ENCODE peak calls at places on chromosomes 16 and 17, in nine cellular contexts. W is heart left ventricle, Q is ovary, T is AG04449, U is A549, M is right lobe of liver, G is fibroblast of the aortic adventitia, V is neural progenitor cell, C is HFF-Myc. Y is an unnamed sample.

GRCh38 chr17:74807925-74808324 is 31.8 kb upstream of the NAT9 start:
- DNase-seq in W (no peak), Q (no peak), T (no peak), U (no peak), M (no peak), G (no peak), V (no peak), C (no peak), Y (no peak)

GRCh38 chr17:69050999-69051775 is 9.5 kb downstream of the ABCA9 start:
- DNase-seq in W (no peak), Q (no peak), T (no peak), U (no peak), M (no peak), G (peak), V (no peak), C (no peak), Y (peak)

GRCh38 chr16:2515180-2515803 is 1.5 kb downstream of the ATP6V0C start:
- DNase-seq in W (peak), Q (peak), T (no peak), U (no peak), M (peak), G (no peak), V (no peak), C (no peak), Y (no peak)

GRCh38 chr16:85916141-85916890 is 17.4 kb downstream of the IRF8 start:
- DNase-seq in W (peak), Q (no peak), T (no peak), U (no peak), M (peak), G (peak), V (no peak), C (no peak), Y (peak)

GRCh38 chr16:74730049-74730683 is 29.5 kb upstream of the MLKL start:
- DNase-seq in W (no peak), Q (no peak), T (no peak), U (peak), M (no peak), G (no peak), V (no peak), C (no peak), Y (no peak)

GRCh38 chr17:1783834-1784611 is 22.2 kb downstream of the SERPINF1 start:
- DNase-seq in W (no peak), Q (peak), T (no peak), U (peak), M (peak), G (peak), V (peak), C (peak), Y (peak)

GRCh38 chr16:15946257-15947044 is 3.0 kb upstream of the ABCC1 start:
- DNase-seq in W (no peak), Q (no peak), T (peak), U (peak), M (no peak), G (peak), V (no peak), C (peak), Y (peak)

GRCh38 chr16:3906363-3906762 is 25.9 kb upstream of the CREBBP start:
- DNase-seq in W (no peak), Q (no peak), T (no peak), U (no peak), M (no peak), G (no peak), V (no peak), C (no peak), Y (no peak)

GRCh38 chr16:28606291-28607115 is 3.3 kb downstream of the SULT1A1 start:
- DNase-seq in W (no peak), Q (no peak), T (no peak), U (no peak), M (no peak), G (no peak), V (no peak), C (no peak), Y (no peak)

GRCh38 chr17:1487939-1488825 is 4.3 kb downstream of the MYO1C start:
- DNase-seq in W (peak), Q (peak), T (no peak), U (peak), M (peak), G (peak), V (peak), C (no peak), Y (peak)

GRCh38 chr16:16774389-16774788 is 395.4 kb downstream of the NPIPA7 start:
- DNase-seq in W (no peak), Q (no peak), T (no peak), U (no peak), M (no peak), G (no peak), V (no peak), C (no peak), Y (no peak)

GRCh38 chr17:55749985-55750384 is 866 bp upstream of the PCTP start:
- DNase-seq in W (no peak), Q (no peak), T (no peak), U (no peak), M (no peak), G (no peak), V (no peak), C (no peak), Y (no peak)

GRCh38 chr16:13708361-13708760 is 211.6 kb upstream of the ERCC4 start:
- DNase-seq in W (no peak), Q (no peak), T (no peak), U (no peak), M (no peak), G (no peak), V (no peak), C (no peak), Y (no peak)

GRCh38 chr17:46772013-46772878 is 46.2 kb downstream of the WNT3 start:
- DNase-seq in W (no peak), Q (peak), T (no peak), U (peak), M (peak), G (no peak), V (peak), C (no peak), Y (no peak)

GRCh38 chr16:50525716-50526115 is 22.5 kb upstream of the NKD1 start:
- DNase-seq in W (no peak), Q (no peak), T (no peak), U (no peak), M (no peak), G (no peak), V (no peak), C (no peak), Y (no peak)

GRCh38 chr17:15263206-15263579 is 1.9 kb downstream of the PMP22 start:
- DNase-seq in W (peak), Q (peak), T (no peak), U (peak), M (peak), G (peak), V (peak), C (no peak), Y (peak)

GRCh38 chr16:24045641-24046040 is 209.9 kb downstream of the PRKCB start:
- DNase-seq in W (no peak), Q (no peak), T (no peak), U (peak), M (no peak), G (no peak), V (peak), C (no peak), Y (no peak)

GRCh38 chr17:49218941-49219913 is 8.7 kb downstream of the ABI3 start:
- DNase-seq in W (peak), Q (no peak), T (no peak), U (no peak), M (peak), G (no peak), V (no peak), C (no peak), Y (no peak)

GRCh38 chr16:67244387-67245188 is 2.7 kb downstream of the FHOD1 start:
- DNase-seq in W (peak), Q (no peak), T (peak), U (peak), M (peak), G (peak), V (no peak), C (peak), Y (peak)

GRCh38 chr16:31487720-31488629 is 5.1 kb downstream of the SLC5A2 start:
- DNase-seq in W (peak), Q (peak), T (no peak), U (peak), M (peak), G (peak), V (peak), C (no peak), Y (no peak)

GRCh38 chr16:2487903-2488531 is 13.1 kb downstream of the TBC1D24 start:
- DNase-seq in W (peak), Q (no peak), T (no peak), U (no peak), M (no peak), G (no peak), V (no peak), C (no peak), Y (no peak)

GRCh38 chr17:51046527-51047384 is 73.9 kb downstream of the SPAG9 start:
- DNase-seq in W (no peak), Q (peak), T (peak), U (peak), M (no peak), G (peak), V (peak), C (peak), Y (peak)

GRCh38 chr16:71630808-71631207 is 4.8 kb downstream of the MARVELD3 start:
- DNase-seq in W (no peak), Q (no peak), T (no peak), U (no peak), M (no peak), G (no peak), V (no peak), C (no peak), Y (no peak)

GRCh38 chr17:78787444-78787843 is 5.4 kb upstream of the CYTH1 start:
- DNase-seq in W (no peak), Q (no peak), T (no peak), U (peak), M (no peak), G (no peak), V (no peak), C (no peak), Y (no peak)

DNA sequence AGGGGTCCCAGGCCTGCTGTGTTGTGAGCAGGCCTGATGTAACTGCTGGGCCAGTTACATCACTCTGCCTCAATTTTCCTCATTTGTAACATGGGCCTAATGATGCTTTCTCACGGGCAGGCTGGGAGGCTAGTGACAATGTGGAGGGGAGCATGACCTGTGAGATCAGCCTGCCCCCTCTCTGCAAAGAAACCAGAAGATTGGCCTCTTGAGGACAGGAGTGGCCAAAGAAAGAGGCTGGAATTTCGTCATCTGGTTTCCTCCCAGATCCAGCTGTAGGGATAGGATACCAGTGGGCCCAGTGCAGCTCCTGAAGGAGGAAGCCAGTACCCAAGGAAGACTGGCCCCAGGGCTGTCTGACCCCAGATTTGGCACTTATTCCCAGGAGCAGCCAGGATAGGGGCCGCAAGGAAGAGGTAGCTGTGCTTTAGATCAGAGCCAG is 615 bp upstream of the SREBF1 start:
- DNase-seq in W (no peak), Q (peak), T (no peak), U (peak), M (peak), G (peak), V (peak), C (no peak), Y (peak)
- H3K4me3 ChIP-seq in W (peak), Q (peak), T (peak), U (peak), M (peak), G (peak), V (peak), C (peak), Y (peak)

GRCh38 chr17:76816590-76817135 is 51.5 kb upstream of the MGAT5B start:
- DNase-seq in W (no peak), Q (no peak), T (no peak), U (peak), M (no peak), G (peak), V (peak), C (no peak), Y (peak)
- TF ChIP-seq CTCF in W (peak), Q (no peak), T (peak), U (peak), M (no peak), G (peak), V (peak), C (peak), Y (peak)

DNA sequence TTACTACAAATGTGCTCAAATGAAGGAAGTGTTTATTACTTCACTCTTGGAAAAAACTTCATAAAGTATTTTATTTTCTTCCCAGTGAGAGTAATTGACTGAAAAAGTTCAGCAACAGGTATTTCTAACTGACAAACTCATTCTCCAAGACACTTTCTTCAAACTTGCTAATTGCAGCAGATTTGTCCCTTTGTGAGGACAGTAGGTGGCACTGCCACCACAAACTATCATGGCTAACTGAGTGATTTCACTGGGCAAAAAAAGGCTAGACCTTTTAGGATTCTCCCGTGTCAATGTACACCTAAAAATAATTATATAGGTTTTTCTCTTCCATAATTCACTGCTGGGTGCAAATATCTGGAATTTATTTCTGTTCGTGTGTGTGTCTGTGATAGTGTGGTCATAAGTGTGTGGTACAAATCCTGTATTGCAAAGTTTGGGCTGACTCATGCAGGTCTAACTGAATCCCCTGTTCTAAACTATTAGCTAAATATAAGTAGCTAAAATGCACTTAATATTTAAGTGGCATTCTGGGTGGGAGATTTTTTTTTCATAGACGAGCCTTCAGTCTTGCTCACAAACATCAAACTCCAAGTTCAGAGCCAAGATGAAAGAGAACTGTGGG is 3.9 kb downstream of the HS3ST3A1 start:
- DNase-seq in W (no peak), Q (no peak), T (no peak), U (peak), M (no peak), G (peak), V (peak), C (peak), Y (peak)
- H3K4me3 ChIP-seq in W (no peak), Q (no peak), T (peak), U (no peak), M (no peak), G (peak), V (no peak), C (peak), Y (no peak)

GRCh38 chr16:9226924-9227323 is 135.5 kb downstream of the HAPSTR1 start:
- DNase-seq in W (no peak), Q (no peak), T (no peak), U (no peak), M (no peak), G (no peak), V (no peak), C (no peak), Y (no peak)

GRCh38 chr16:9219811-9220210 is 128.4 kb downstream of the HAPSTR1 start:
- DNase-seq in W (no peak), Q (no peak), T (no peak), U (no peak), M (no peak), G (no peak), V (peak), C (no peak), Y (no peak)

GRCh38 chr16:9225527-9226316 is 134.3 kb downstream of the HAPSTR1 start:
- DNase-seq in W (no peak), Q (no peak), T (no peak), U (peak), M (no peak), G (no peak), V (peak), C (no peak), Y (no peak)
- TF ChIP-seq CTCF in W (no peak), Q (no peak), T (peak), U (peak), M (no peak), G (peak), V (peak), C (peak), Y (no peak)

GRCh38 chr17:30378191-30378796 is 433 bp upstream of the CPD start:
- DNase-seq in W (peak), Q (peak), T (no peak), U (no peak), M (peak), G (no peak), V (peak), C (no peak), Y (no peak)

GRCh38 chr17:30378797-30379302 is at the start of gene CPD:
- DNase-seq in W (peak), Q (peak), T (peak), U (peak), M (peak), G (peak), V (peak), C (peak), Y (peak)

GRCh38 chr17:30376621-30377452 is 1.9 kb upstream of the CPD start:
- DNase-seq in W (no peak), Q (peak), T (peak), U (peak), M (no peak), G (peak), V (no peak), C (peak), Y (peak)

GRCh38 chr17:30375661-30376060 is 3.1 kb upstream of the CPD start:
- DNase-seq in W (no peak), Q (no peak), T (no peak), U (no peak), M (no peak), G (peak), V (no peak), C (no peak), Y (peak)

GRCh38 chr17:30377574-30377973 is 1.2 kb upstream of the CPD start:
- DNase-seq in W (no peak), Q (no peak), T (no peak), U (no peak), M (no peak), G (no peak), V (no peak), C (no peak), Y (peak)
- H3K4me3 ChIP-seq in W (no peak), Q (no peak), T (no peak), U (no peak), M (no peak), G (no peak), V (no peak), C (no peak), Y (no peak)

DNA sequence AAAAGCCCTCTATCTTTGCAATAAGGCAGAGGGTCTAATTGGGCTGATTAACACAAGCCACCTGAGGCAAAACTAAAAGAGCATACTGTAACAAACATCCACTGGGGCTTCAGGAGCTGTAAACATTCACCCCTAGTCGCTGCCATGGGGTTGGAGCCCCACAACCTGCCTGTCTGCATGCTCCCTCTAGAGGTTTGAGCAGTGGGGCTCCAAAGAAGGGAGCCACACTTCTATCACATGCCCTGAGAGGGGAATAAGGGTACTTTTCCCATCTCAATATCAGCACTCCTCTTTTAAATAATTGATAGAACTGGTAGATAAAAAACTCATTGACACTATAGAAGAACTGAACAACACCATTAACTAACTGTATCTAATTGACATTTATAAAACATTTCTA is 130.1 kb upstream of the COX10 start:
- DNase-seq in W (no peak), Q (no peak), T (no peak), U (no peak), M (no peak), G (no peak), V (no peak), C (no peak), Y (no peak)
- TF ChIP-seq CTCF in W (no peak), Q (no peak), T (no peak), U (no peak), M (no peak), G (no peak), V (no peak), C (peak), Y (no peak)

DNA sequence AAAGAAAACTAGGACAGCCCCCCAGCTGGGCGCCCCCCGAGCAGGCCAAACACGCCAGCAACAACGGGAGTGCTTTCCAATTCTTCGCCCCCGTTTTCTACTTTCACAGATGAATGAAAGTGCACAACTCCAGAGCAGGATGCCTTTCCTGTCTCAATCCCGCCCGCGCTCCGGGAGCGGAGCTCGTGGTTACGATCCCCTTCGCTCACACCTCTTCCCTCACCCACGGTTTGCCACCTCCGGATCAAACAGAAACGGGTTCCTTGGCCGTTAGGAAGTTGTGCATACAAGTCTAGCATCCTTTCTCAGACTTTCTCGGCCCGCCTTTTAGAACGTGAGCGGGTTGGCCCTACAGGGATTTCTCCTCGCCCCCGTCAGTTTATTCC is 658 bp downstream of the SKA2 start:
- DNase-seq in W (no peak), Q (peak), T (no peak), U (peak), M (peak), G (no peak), V (peak), C (no peak), Y (peak)
- H3K4me3 ChIP-seq in W (peak), Q (peak), T (peak), U (peak), M (peak), G (peak), V (peak), C (peak), Y (peak)

GRCh38 chr17:81322271-81323082 is 27.4 kb upstream of the SLC38A10 start:
- DNase-seq in W (no peak), Q (no peak), T (no peak), U (peak), M (no peak), G (no peak), V (no peak), C (no peak), Y (peak)
- TF ChIP-seq CTCF in W (peak), Q (no peak), T (peak), U (peak), M (no peak), G (peak), V (peak), C (peak), Y (peak)

GRCh38 chr17:7211512-7212277 is 7.9 kb downstream of the DLG4 start:
- DNase-seq in W (no peak), Q (no peak), T (no peak), U (no peak), M (no peak), G (no peak), V (peak), C (no peak), Y (no peak)
- H3K4me3 ChIP-seq in W (peak), Q (no peak), T (no peak), U (no peak), M (no peak), G (peak), V (peak), C (no peak), Y (no peak)

GRCh38 chr17:67800495-67800928 is 24.8 kb upstream of the BPTF start:
- DNase-seq in W (peak), Q (peak), T (peak), U (peak), M (peak), G (peak), V (peak), C (peak), Y (peak)

DNA sequence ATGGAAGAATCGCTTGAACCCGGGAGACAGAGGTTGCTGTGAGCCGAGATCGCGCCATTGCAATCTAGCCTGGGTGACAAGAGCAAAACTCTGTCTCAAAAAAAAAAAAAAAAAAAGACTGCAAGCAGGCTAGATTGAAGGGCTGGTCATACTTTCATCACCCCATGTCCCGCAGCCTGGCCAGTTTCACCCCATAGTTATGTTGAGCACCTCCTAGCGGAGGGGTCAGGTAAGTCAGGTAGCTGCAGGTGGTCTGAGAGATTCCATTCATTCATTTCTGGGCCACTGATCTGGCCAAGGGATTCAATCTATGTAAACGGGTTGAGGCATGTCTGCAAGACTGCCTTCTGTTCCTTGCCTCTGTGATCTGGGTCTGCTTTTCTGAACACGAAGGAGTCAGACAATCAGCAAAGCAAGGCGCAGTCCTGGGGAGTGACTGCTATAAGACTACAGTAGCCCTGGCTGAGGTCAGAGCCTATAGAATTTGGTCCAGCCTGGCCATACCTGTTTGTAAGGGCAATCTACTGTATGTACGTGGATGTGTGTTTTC is 23.6 kb upstream of the BPTF start:
- DNase-seq in W (no peak), Q (no peak), T (no peak), U (peak), M (no peak), G (no peak), V (no peak), C (no peak), Y (no peak)
- TF ChIP-seq CTCF in W (no peak), Q (no peak), T (no peak), U (no peak), M (no peak), G (no peak), V (peak), C (no peak), Y (peak)

Y was measured in cardiac fibroblast.